ENCODE peak calls at places on chromosomes 13 and 19, in five cellular contexts. U, D, Z, O and T are unnamed samples.
A peak's percentile ranks its signal among the peaks of the same experiment; 100 is the strongest.

GRCh38 chr19:7739801-7740659 is 7.3 kb downstream of the CD209 start:
- DNase-seq in U (no peak), D (no peak), Z (no peak), O (no peak), T (no peak)

GRCh38 chr19:56071151-56071550 is 49.9 kb downstream of the ZNF787 start:
- DNase-seq in U (no peak), D (no peak), Z (no peak), O (no peak), T (no peak)

GRCh38 chr13:49310251-49310650 is 62.5 kb downstream of the CDADC1 start:
- DNase-seq in U (no peak), D (no peak), Z (no peak), O (peak; percentile 52), T (no peak)

GRCh38 chr13:29362849-29363604 is 232.5 kb downstream of the SLC7A1 start:
- DNase-seq in U (peak; percentile 6), D (peak; percentile 24), Z (peak; percentile 61), O (peak; percentile 74), T (peak; percentile 58)

GRCh38 chr13:113813749-113814434 is 50.0 kb downstream of the GAS6 start:
- DNase-seq in U (peak; percentile 69), D (no peak), Z (no peak), O (no peak), T (peak; percentile 87)

GRCh38 chr13:44471686-44472085 is 98.1 kb downstream of the SERP2 start:
- DNase-seq in U (no peak), D (no peak), Z (no peak), O (no peak), T (peak; percentile 38)

GRCh38 chr19:40907968-40908735 is 26.1 kb upstream of the CYP2A7 start:
- DNase-seq in U (no peak), D (peak; percentile 61), Z (no peak), O (no peak), T (no peak)

GRCh38 chr19:27392027-27392632 is 1820.8 kb downstream of the UQCRFS1 start:
- DNase-seq in U (no peak), D (no peak), Z (peak; percentile 2), O (peak; percentile 50), T (no peak)

GRCh38 chr19:52190679-52191293 is 934 bp downstream of the PPP2R1A start:
- DNase-seq in U (peak; percentile 5), D (peak; percentile 28), Z (no peak), O (no peak), T (peak; percentile 58)

GRCh38 chr13:30985637-30986205 is 53.3 kb downstream of the TEX26 start:
- DNase-seq in U (no peak), D (no peak), Z (no peak), O (no peak), T (no peak)

GRCh38 chr19:47699360-47699917 is 13.8 kb upstream of the EHD2 start:
- DNase-seq in U (peak; percentile 53), D (peak; percentile 49), Z (peak; percentile 80), O (no peak), T (peak; percentile 60)

GRCh38 chr13:95039415-95039814 is 261.8 kb downstream of the ABCC4 start:
- DNase-seq in U (no peak), D (no peak), Z (no peak), O (no peak), T (no peak)

GRCh38 chr13:76245920-76246319 is 609.8 kb downstream of the LMO7 start:
- DNase-seq in U (no peak), D (no peak), Z (no peak), O (no peak), T (no peak)

GRCh38 chr19:30023330-30023729 is 81.3 kb downstream of the URI1 start:
- DNase-seq in U (no peak), D (no peak), Z (no peak), O (no peak), T (no peak)

GRCh38 chr13:113508531-113509254 is 18.2 kb upstream of the DCUN1D2 start:
- DNase-seq in U (no peak), D (no peak), Z (no peak), O (no peak), T (no peak)

GRCh38 chr19:45151821-45152503 is 8.8 kb downstream of the NKPD1 start:
- DNase-seq in U (no peak), D (no peak), Z (no peak), O (no peak), T (no peak)

GRCh38 chr19:17963936-17964691 is 2.8 kb upstream of the KCNN1 start:
- DNase-seq in U (no peak), D (no peak), Z (no peak), O (no peak), T (no peak)
- H3K4me1 ChIP-seq in U (no peaks in the 10 kb centered on the region), D (peaks cover 4% of the 10 kb centered on the region), Z (no peaks in the 10 kb centered on the region), O (no peaks in the 10 kb centered on the region), T (peaks cover 4% of the 10 kb centered on the region)

GRCh38 chr19:3880471-3881271 is at the start of gene ATCAY:
- DNase-seq in U (no peak), D (no peak), Z (peak; percentile 87), O (no peak), T (peak; percentile 27)

GRCh38 chr19:3879656-3880055 is 829 bp upstream of the ATCAY start:
- DNase-seq in U (no peak), D (no peak), Z (no peak), O (no peak), T (no peak)

GRCh38 chr19:3881272-3882040 is 971 bp downstream of the ATCAY start:
- DNase-seq in U (no peak), D (no peak), Z (peak; percentile 34), O (no peak), T (no peak)

DNA sequence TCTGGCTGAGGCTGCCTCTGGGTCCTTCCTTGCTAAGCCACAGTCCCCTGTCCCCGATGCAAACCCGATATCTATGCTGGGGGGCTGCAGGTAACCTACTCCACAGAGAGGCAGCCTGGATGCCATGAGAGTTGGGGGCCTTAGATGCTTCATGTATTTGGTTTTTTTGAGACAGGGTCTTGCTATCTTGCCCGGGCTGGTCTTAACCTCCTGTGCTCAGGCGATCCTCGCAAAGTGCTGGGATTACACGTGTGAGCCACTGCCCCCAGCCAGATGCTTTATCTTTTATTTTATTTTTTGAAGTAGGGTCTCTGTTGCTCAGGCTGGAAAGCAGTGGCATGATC is 1.5 kb downstream of the ATCAY start:
- DNase-seq in U (no peak), D (no peak), Z (no peak), O (no peak), T (no peak)
- H3K4me3 ChIP-seq in U (no peak overlapping the region), D (no peak overlapping the region), Z (peak overlapping the region; percentile 90), O (no peak overlapping the region), T (no peak overlapping the region)

DNA sequence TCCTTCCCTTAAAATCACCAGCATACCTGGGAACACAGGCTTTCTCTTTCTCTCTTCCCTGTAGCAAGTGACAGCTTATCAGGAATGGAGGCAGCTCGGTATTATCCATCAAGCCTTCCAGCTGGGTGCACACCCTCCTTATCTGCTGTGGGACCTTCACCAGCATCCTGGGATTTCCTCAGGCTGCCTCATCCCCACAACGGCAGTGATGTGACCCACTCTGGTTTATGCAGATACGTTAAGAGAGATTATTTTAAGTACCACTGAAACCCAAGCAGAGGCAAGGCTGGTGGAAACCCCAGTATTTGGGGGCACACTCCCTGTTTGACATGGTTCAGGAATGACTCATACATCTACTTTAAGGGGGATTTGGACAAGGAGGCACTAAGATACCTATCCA is 192.1 kb downstream of the TM9SF2 start:
- DNase-seq in U (no peak), D (no peak), Z (no peak), O (no peak), T (no peak)
- H3K4me1 ChIP-seq in U (no peaks in the 10 kb centered on the region), D (no peaks in the 10 kb centered on the region), Z (no peaks in the 10 kb centered on the region), O (no peaks in the 10 kb centered on the region), T (peaks cover 13% of the 10 kb centered on the region)

GRCh38 chr19:3098141-3098514 is 4.0 kb downstream of the GNA11 start:
- DNase-seq in U (no peak), D (no peak), Z (no peak), O (no peak), T (no peak)
- H3K4me3 ChIP-seq in U (no peak overlapping the region), D (no peak overlapping the region), Z (no peak overlapping the region), O (peak overlapping the region; percentile 43), T (no peak overlapping the region)

GRCh38 chr19:1421218-1421957 is 14.0 kb downstream of the DAZAP1 start:
- DNase-seq in U (no peak), D (no peak), Z (no peak), O (no peak), T (no peak)

GRCh38 chr19:1422943-1423342 is 15.3 kb upstream of the RPS15 start:
- DNase-seq in U (no peak), D (no peak), Z (no peak), O (no peak), T (no peak)

GRCh38 chr19:1421958-1422305 is 14.5 kb downstream of the DAZAP1 start:
- DNase-seq in U (no peak), D (no peak), Z (no peak), O (no peak), T (no peak)

GRCh38 chr19:1423445-1424181 is 14.6 kb upstream of the RPS15 start:
- DNase-seq in U (no peak), D (no peak), Z (no peak), O (no peak), T (no peak)

DNA sequence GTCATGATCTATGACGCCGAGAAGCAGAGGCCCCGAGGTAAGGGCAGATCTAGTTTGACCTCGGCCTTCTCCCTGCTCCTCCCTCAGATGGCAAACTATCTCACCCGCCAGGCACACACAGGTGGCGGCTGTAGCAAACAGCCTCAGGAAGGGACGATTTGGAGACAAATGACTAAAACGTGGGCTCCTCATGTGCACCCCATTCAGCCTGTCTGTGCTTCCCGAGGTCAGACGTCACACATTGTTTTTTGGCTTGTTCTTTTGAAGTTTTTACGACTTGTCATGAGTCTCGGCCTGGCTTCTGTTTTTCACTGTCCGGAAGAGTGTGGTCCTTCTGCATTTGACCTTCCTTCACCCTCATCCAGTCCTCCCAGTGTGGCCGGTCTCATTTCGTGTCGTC is 15.0 kb downstream of the DAZAP1 start:
- DNase-seq in U (no peak), D (no peak), Z (no peak), O (no peak), T (no peak)
- H3K4me1 ChIP-seq in U (no peaks in the 10 kb centered on the region), D (peaks cover 9% of the 10 kb centered on the region), Z (no peaks in the 10 kb centered on the region), O (no peaks in the 10 kb centered on the region), T (peaks cover 4% of the 10 kb centered on the region)

GRCh38 chr13:28049880-28050871 is 50.2 kb downstream of the FLT3 start:
- DNase-seq in U (no peak), D (no peak), Z (no peak), O (no peak), T (no peak)
- H3K4me3 ChIP-seq in U (no peak overlapping the region), D (no peak overlapping the region), Z (no peak overlapping the region), O (no peak overlapping the region), T (no peak overlapping the region)

GRCh38 chr19:53538378-53539109 is 599 bp downstream of the ZNF331 start:
- DNase-seq in U (peak; percentile 12), D (no peak), Z (no peak), O (no peak), T (no peak)

GRCh38 chr19:53537126-53537522 is 821 bp upstream of the ZNF331 start:
- DNase-seq in U (no peak), D (peak; percentile 60), Z (no peak), O (no peak), T (no peak)

GRCh38 chr19:53541971-53542370 is 4.0 kb downstream of the ZNF331 start:
- DNase-seq in U (no peak), D (no peak), Z (no peak), O (no peak), T (no peak)

GRCh38 chr19:53537523-53538377 is at the start of gene ZNF331:
- DNase-seq in U (peak; percentile 72), D (peak; percentile 97), Z (peak; percentile 80), O (peak; percentile 93), T (peak; percentile 82)

GRCh38 chr19:53540091-53540490 is 2.1 kb downstream of the ZNF331 start:
- DNase-seq in U (no peak), D (no peak), Z (no peak), O (no peak), T (no peak)
- H3K4me1 ChIP-seq in U (peaks cover 24% of the 10 kb centered on the region), D (peaks cover 11% of the 10 kb centered on the region), Z (no peaks in the 10 kb centered on the region), O (no peaks in the 10 kb centered on the region), T (no peaks in the 10 kb centered on the region)